ENCODE peak calls at places on chromosomes 7 and 10, in five cellular contexts. S is tibial artery, I is BE2C, Q is hepatocyte, K is DND-41. V is an unnamed sample. For H3K4me1, the result is how much of the 10 kb centered on the place peaks cover.

GRCh38 chr7:13903997-13904396 is 85.5 kb downstream of the ETV1 start:
- DNase-seq in S (no peak), I (no peak), Q (no peak), K (no peak), V (no peak)

GRCh38 chr10:110212119-110213006 is 5.0 kb downstream of the MXI1 start:
- DNase-seq in S (peak), I (no peak), Q (peak), K (no peak), V (peak)

GRCh38 chr10:78458983-78459638 is 425.4 kb downstream of the RPS24 start:
- DNase-seq in S (peak), I (no peak), Q (peak), K (no peak), V (no peak)

GRCh38 chr7:94087664-94088352 is 83.7 kb upstream of the BET1 start:
- DNase-seq in S (no peak), I (peak), Q (peak), K (peak), V (peak)

GRCh38 chr7:1176891-1177373 is 16.9 kb upstream of the ZFAND2A start:
- DNase-seq in S (peak), I (peak), Q (peak), K (peak), V (peak)

GRCh38 chr10:49572594-49573114 is 33.7 kb upstream of the ERCC6 start:
- DNase-seq in S (no peak), I (no peak), Q (no peak), K (no peak), V (no peak)

GRCh38 chr7:52504546-52504945 is 530.9 kb upstream of the POM121L12 start:
- DNase-seq in S (no peak), I (peak), Q (no peak), K (no peak), V (no peak)

GRCh38 chr10:80283119-80283518 is 6.3 kb downstream of the MAT1A start:
- DNase-seq in S (no peak), I (no peak), Q (peak), K (no peak), V (no peak)

GRCh38 chr10:24438800-24439199 is 229.9 kb downstream of the KIAA1217 start:
- DNase-seq in S (no peak), I (no peak), Q (no peak), K (no peak), V (no peak)

GRCh38 chr7:131690446-131690845 is 134.0 kb upstream of the PODXL start:
- DNase-seq in S (no peak), I (no peak), Q (no peak), K (no peak), V (no peak)

GRCh38 chr10:111209666-111210065 is 132.8 kb downstream of the ADRA2A start:
- DNase-seq in S (no peak), I (no peak), Q (no peak), K (no peak), V (no peak)

GRCh38 chr7:30912021-30912420 is 368 bp downstream of the AQP1 start:
- DNase-seq in S (no peak), I (no peak), Q (no peak), K (no peak), V (no peak)
- H3K4me3 ChIP-seq in S (peak), I (no peak), Q (no peak), K (no peak), V (no peak)

GRCh38 chr7:18505870-18506460 is 10.4 kb downstream of the HDAC9 start:
- DNase-seq in S (no peak), I (no peak), Q (peak), K (no peak), V (no peak)

GRCh38 chr7:18499407-18500197 is 4.1 kb downstream of the HDAC9 start:
- DNase-seq in S (no peak), I (no peak), Q (peak), K (no peak), V (no peak)

GRCh38 chr7:18498327-18498726 is 2.8 kb downstream of the HDAC9 start:
- DNase-seq in S (no peak), I (no peak), Q (no peak), K (no peak), V (no peak)

GRCh38 chr7:18504965-18505364 is 9.4 kb downstream of the HDAC9 start:
- DNase-seq in S (no peak), I (no peak), Q (no peak), K (no peak), V (no peak)

GRCh38 chr7:18503068-18503859 is 7.7 kb downstream of the HDAC9 start:
- DNase-seq in S (no peak), I (no peak), Q (no peak), K (no peak), V (no peak)
- H3K4me1 ChIP-seq in S (under half), I (under half), Q (under half), K (under half), V (under half)

DNA sequence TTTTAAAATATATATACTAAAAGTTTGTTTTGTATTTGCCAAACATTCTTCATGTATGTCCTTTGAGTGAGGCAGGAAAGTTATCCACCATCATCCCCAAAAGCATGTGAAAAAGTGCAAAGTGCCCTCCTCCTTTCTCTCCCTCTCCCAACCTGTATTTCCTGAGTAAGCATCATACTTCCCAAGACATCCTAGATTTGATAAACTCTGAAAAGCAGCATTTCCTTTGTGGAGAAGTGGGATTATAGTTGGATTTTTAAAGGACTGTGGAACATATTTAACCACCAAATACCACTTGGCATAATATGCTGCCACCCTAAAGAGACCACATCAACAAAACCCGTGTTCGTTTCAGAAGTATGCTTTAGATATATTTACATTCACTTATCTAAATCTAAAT is 36.9 kb downstream of the NET1 start:
- DNase-seq in S (no peak), I (no peak), Q (no peak), K (no peak), V (no peak)
- H3K4me3 ChIP-seq in S (peak), I (no peak), Q (peak), K (no peak), V (no peak)

GRCh38 chr7:3114917-3115316 is 71.2 kb upstream of the CARD11 start:
- DNase-seq in S (no peak), I (no peak), Q (no peak), K (no peak), V (no peak)

GRCh38 chr7:3117488-3118228 is 74.0 kb upstream of the CARD11 start:
- DNase-seq in S (no peak), I (no peak), Q (no peak), K (no peak), V (peak)

GRCh38 chr7:3120513-3120912 is 76.8 kb upstream of the CARD11 start:
- DNase-seq in S (no peak), I (no peak), Q (no peak), K (no peak), V (no peak)

DNA sequence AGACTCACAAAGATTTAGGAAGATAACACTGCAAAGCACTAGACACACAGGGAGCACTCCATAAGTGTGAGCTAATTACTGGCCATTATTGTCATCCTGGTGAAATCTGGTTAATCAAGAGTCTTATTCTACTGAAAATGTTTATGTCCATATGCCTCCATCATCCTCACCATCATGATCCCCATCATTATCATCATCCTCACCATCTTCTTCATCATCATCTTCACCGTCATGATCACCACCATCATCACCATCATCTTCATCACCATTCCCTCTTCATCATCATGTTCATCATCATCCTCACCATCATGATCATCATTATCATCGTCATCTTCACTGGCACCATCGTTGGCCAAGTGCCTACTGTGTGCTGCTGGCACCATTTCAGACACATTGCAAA is 76.3 kb upstream of the CARD11 start:
- DNase-seq in S (no peak), I (no peak), Q (no peak), K (no peak), V (no peak)
- H3K4me1 ChIP-seq in S (under half), I (under half), Q (under half), K (under half), V (under half)

GRCh38 chr10:123390874-123391273 is 236.7 kb downstream of the BUB3 start:
- DNase-seq in S (no peak), I (no peak), Q (no peak), K (no peak), V (no peak)
- H3K4me3 ChIP-seq in S (no peak), I (no peak), Q (no peak), K (no peak), V (no peak)